ENCODE peak calls at places on chromosomes 5 and 9, in seven cellular contexts. S is astrocyte of the hippocampus; V is stimulated activated CD4-positive, alpha-beta T cell treated with anti-CD3 and anti-CD28 coated beads, Interleukin-1b, Interleukin-23, amount 100 ng/mL, for 4 hours; B is transverse colon; T is choroid plexus epithelial cell; O is Caco-2; P is T-helper 17 cell. C is an unnamed sample.

GRCh38 chr9:134366223-134367031 is 40.2 kb downstream of the RXRA start:
- DNase-seq in S (peak), V (no peak), B (peak), T (peak), O (no peak), P (no peak), C (peak)

GRCh38 chr9:28868224-28868623 is 1294.9 kb upstream of the C9orf72 start:
- DNase-seq in S (no peak), V (no peak), B (no peak), T (no peak), O (no peak), P (no peak), C (no peak)

GRCh38 chr5:110258460-110258859 is 468.0 kb downstream of the TMEM232 start:
- DNase-seq in S (peak), V (no peak), B (no peak), T (peak), O (no peak), P (no peak), C (no peak)

GRCh38 chr5:39363217-39363616 is 1.1 kb downstream of the C9 start:
- DNase-seq in S (no peak), V (no peak), B (no peak), T (no peak), O (no peak), P (no peak), C (no peak)

GRCh38 chr9:136482046-136482792 is 621 bp downstream of the SEC16A start:
- DNase-seq in S (peak), V (no peak), B (peak), T (peak), O (no peak), P (peak), C (peak)

GRCh38 chr5:1736889-1737711 is 62.5 kb downstream of the MRPL36 start:
- DNase-seq in S (no peak), V (no peak), B (no peak), T (no peak), O (peak), P (no peak), C (no peak)

GRCh38 chr5:31133488-31133887 is 60.0 kb upstream of the CDH6 start:
- DNase-seq in S (no peak), V (no peak), B (no peak), T (peak), O (no peak), P (no peak), C (peak)

GRCh38 chr5:122999947-123000563 is 36.5 kb downstream of the PPIC start:
- DNase-seq in S (peak), V (no peak), B (peak), T (peak), O (no peak), P (no peak), C (peak)

GRCh38 chr5:68554566-68555279 is 339.2 kb downstream of the PIK3R1 start:
- DNase-seq in S (peak), V (no peak), B (peak), T (peak), O (no peak), P (no peak), C (peak)

GRCh38 chr9:110742741-110743371 is 74.3 kb downstream of the MUSK start:
- DNase-seq in S (peak), V (no peak), B (no peak), T (peak), O (no peak), P (no peak), C (peak)

GRCh38 chr5:173089581-173089980 is 33.4 kb downstream of the CREBRF start:
- DNase-seq in S (peak), V (no peak), B (no peak), T (peak), O (no peak), P (no peak), C (no peak)

GRCh38 chr5:159316519-159317383 is 13.5 kb downstream of the IL12B start:
- DNase-seq in S (peak), V (peak), B (peak), T (peak), O (peak), P (no peak), C (peak)

GRCh38 chr9:85741112-85741874 is 461 bp downstream of the AGTPBP1 start:
- DNase-seq in S (no peak), V (peak), B (peak), T (peak), O (peak), P (peak), C (peak)

GRCh38 chr9:70470050-70471015 is 55.9 kb upstream of the KLF9 start:
- DNase-seq in S (no peak), V (no peak), B (peak), T (no peak), O (peak), P (no peak), C (no peak)

GRCh38 chr5:174719211-174719610 is 5.2 kb upstream of the MSX2 start:
- DNase-seq in S (no peak), V (no peak), B (no peak), T (no peak), O (no peak), P (no peak), C (no peak)

GRCh38 chr9:22119537-22120167 is 110.5 kb upstream of the CDKN2B start:
- DNase-seq in S (peak), V (no peak), B (no peak), T (peak), O (no peak), P (no peak), C (no peak)

GRCh38 chr5:66171349-66172344 is 27.5 kb downstream of the SREK1 start:
- DNase-seq in S (peak), V (no peak), B (peak), T (peak), O (no peak), P (peak), C (peak)

GRCh38 chr5:1110260-1110929 is 1.5 kb downstream of the SLC12A7 start:
- DNase-seq in S (no peak), V (no peak), B (no peak), T (peak), O (no peak), P (no peak), C (no peak)

GRCh38 chr5:148469446-148470062 is 85.8 kb downstream of the FBXO38 start:
- DNase-seq in S (peak), V (no peak), B (no peak), T (peak), O (no peak), P (no peak), C (peak)

GRCh38 chr5:26282190-26282589 is 756.2 kb downstream of the CDH9 start:
- DNase-seq in S (no peak), V (no peak), B (no peak), T (no peak), O (no peak), P (no peak), C (no peak)

GRCh38 chr9:89474939-89475338 is 23.0 kb downstream of the SEMA4D start:
- DNase-seq in S (no peak), V (no peak), B (no peak), T (no peak), O (no peak), P (no peak), C (no peak)

GRCh38 chr9:899440-900184 is 58.1 kb downstream of the DMRT1 start:
- DNase-seq in S (peak), V (no peak), B (peak), T (no peak), O (peak), P (no peak), C (peak)

GRCh38 chr9:99785010-99785590 is 36.6 kb upstream of the NR4A3 start:
- DNase-seq in S (no peak), V (no peak), B (no peak), T (no peak), O (no peak), P (no peak), C (no peak)

GRCh38 chr9:84062538-84062937 is 81.9 kb downstream of the RMI1 start:
- DNase-seq in S (no peak), V (no peak), B (no peak), T (no peak), O (no peak), P (no peak), C (no peak)

GRCh38 chr5:174720612-174721521 is 3.5 kb upstream of the MSX2 start:
- DNase-seq in S (no peak), V (no peak), B (no peak), T (no peak), O (peak), P (no peak), C (peak)

GRCh38 chr9:134634190-134634589 is 7.4 kb upstream of the COL5A1 start:
- DNase-seq in S (no peak), V (no peak), B (no peak), T (no peak), O (no peak), P (no peak), C (no peak)

GRCh38 chr9:4762108-4762888 is 21.3 kb upstream of the AK3 start:
- DNase-seq in S (peak), V (peak), B (peak), T (peak), O (peak), P (peak), C (peak)

GRCh38 chr5:84403773-84404172 is 19.1 kb upstream of the EDIL3 start:
- DNase-seq in S (peak), V (no peak), B (no peak), T (peak), O (no peak), P (no peak), C (peak)

GRCh38 chr9:129639756-129640085 is 2.2 kb downstream of the ASB6 start:
- DNase-seq in S (no peak), V (no peak), B (no peak), T (no peak), O (no peak), P (no peak), C (no peak)

GRCh38 chr9:131432597-131433301 is 38.9 kb downstream of the PRRC2B start:
- DNase-seq in S (peak), V (no peak), B (no peak), T (peak), O (peak), P (no peak), C (no peak)

GRCh38 chr5:36301858-36302603 is at the start of gene RANBP3L:
- DNase-seq in S (peak), V (no peak), B (peak), T (peak), O (no peak), P (no peak), C (peak)

GRCh38 chr5:178349607-178350353 is 117.2 kb upstream of the PHYKPL start:
- DNase-seq in S (no peak), V (no peak), B (no peak), T (no peak), O (no peak), P (no peak), C (no peak)

C was measured in Daoy.